ENCODE peak calls at places on chromosomes 7 and 10, in nine cellular contexts. R, J, P, B, Q, X, E, Y and V are unnamed samples.

GRCh38 chr7:98731651-98732050 is 114.6 kb downstream of the NPTX2 start:
- DNase-seq in R (no peak), J (no peak), P (no peak), B (no peak), Q (no peak), X (no peak), E (no peak), Y (no peak), V (no peak)

GRCh38 chr7:4162845-4163564 is 519.1 kb upstream of the FOXK1 start:
- DNase-seq in R (no peak), J (peak; percentile 41), P (no peak), B (no peak), Q (no peak), X (no peak), E (no peak), Y (peak; percentile 68), V (no peak)

GRCh38 chr10:84493951-84494848 is 165.8 kb downstream of the CCSER2 start:
- DNase-seq in R (no peak), J (no peak), P (peak; percentile 69), B (no peak), Q (peak; percentile 52), X (peak; percentile 27), E (no peak), Y (no peak), V (peak; percentile 36)

GRCh38 chr7:151677581-151678226 is 158.0 kb upstream of the RHEB start:
- DNase-seq in R (no peak), J (no peak), P (no peak), B (no peak), Q (no peak), X (no peak), E (no peak), Y (peak; percentile 44), V (no peak)

GRCh38 chr10:84412482-84412881 is 84.1 kb downstream of the CCSER2 start:
- DNase-seq in R (no peak), J (no peak), P (no peak), B (no peak), Q (no peak), X (no peak), E (no peak), Y (no peak), V (no peak)

GRCh38 chr7:134671670-134672069 is 25.0 kb downstream of the BPGM start:
- DNase-seq in R (no peak), J (no peak), P (no peak), B (no peak), Q (no peak), X (no peak), E (no peak), Y (no peak), V (no peak)

GRCh38 chr10:102713483-102713813 is 749 bp downstream of the ARL3 start:
- DNase-seq in R (no peak), J (no peak), P (peak; percentile 19), B (no peak), Q (no peak), X (no peak), E (peak; percentile 68), Y (no peak), V (no peak)

GRCh38 chr7:74561898-74562613 is 95.5 kb upstream of the GTF2I start:
- DNase-seq in R (no peak), J (no peak), P (no peak), B (no peak), Q (no peak), X (no peak), E (no peak), Y (no peak), V (no peak)

GRCh38 chr7:151897951-151898686 is 21.2 kb upstream of the PRKAG2 start:
- DNase-seq in R (no peak), J (no peak), P (no peak), B (no peak), Q (peak; percentile 12), X (no peak), E (no peak), Y (no peak), V (no peak)

GRCh38 chr7:100089458-100090201 is 861 bp downstream of the COPS6 start:
- DNase-seq in R (no peak), J (no peak), P (peak; percentile 47), B (no peak), Q (no peak), X (no peak), E (no peak), Y (no peak), V (no peak)

GRCh38 chr10:3525832-3526449 is 259.1 kb downstream of the KLF6 start:
- DNase-seq in R (no peak), J (peak; percentile 44), P (peak; percentile 99), B (peak; percentile 51), Q (no peak), X (peak; percentile 86), E (no peak), Y (no peak), V (peak; percentile 90)

GRCh38 chr10:22620929-22621328 is 93.4 kb downstream of the PIP4K2A start:
- DNase-seq in R (no peak), J (no peak), P (peak; percentile 28), B (no peak), Q (no peak), X (no peak), E (no peak), Y (no peak), V (no peak)

GRCh38 chr7:47035522-47035921 is 546.4 kb downstream of the TNS3 start:
- DNase-seq in R (no peak), J (no peak), P (no peak), B (no peak), Q (no peak), X (no peak), E (no peak), Y (no peak), V (no peak)

GRCh38 chr10:21497177-21497807 is 28.2 kb downstream of the SKIDA1 start:
- DNase-seq in R (no peak), J (peak; percentile 90), P (peak; percentile 62), B (peak; percentile 80), Q (peak; percentile 78), X (peak; percentile 96), E (peak; percentile 82), Y (peak; percentile 93), V (peak; percentile 94)

GRCh38 chr10:97795886-97796285 is 24.1 kb upstream of the SFRP5 start:
- DNase-seq in R (no peak), J (no peak), P (no peak), B (no peak), Q (no peak), X (no peak), E (no peak), Y (no peak), V (no peak)

GRCh38 chr7:38658916-38659315 is 27.7 kb upstream of the AMPH start:
- DNase-seq in R (no peak), J (no peak), P (peak; percentile 4), B (no peak), Q (no peak), X (no peak), E (no peak), Y (no peak), V (no peak)

GRCh38 chr10:127424594-127425264 is 124.4 kb upstream of the NPS start:
- DNase-seq in R (no peak), J (peak; percentile 40), P (peak; percentile 51), B (no peak), Q (no peak), X (no peak), E (no peak), Y (no peak), V (no peak)

GRCh38 chr10:43396928-43397624 is 11.9 kb downstream of the HNRNPF start:
- DNase-seq in R (no peak), J (peak; percentile 88), P (peak; percentile 72), B (peak; percentile 80), Q (peak; percentile 99), X (peak; percentile 95), E (peak; percentile 89), Y (peak; percentile 88), V (peak; percentile 95)

DNA sequence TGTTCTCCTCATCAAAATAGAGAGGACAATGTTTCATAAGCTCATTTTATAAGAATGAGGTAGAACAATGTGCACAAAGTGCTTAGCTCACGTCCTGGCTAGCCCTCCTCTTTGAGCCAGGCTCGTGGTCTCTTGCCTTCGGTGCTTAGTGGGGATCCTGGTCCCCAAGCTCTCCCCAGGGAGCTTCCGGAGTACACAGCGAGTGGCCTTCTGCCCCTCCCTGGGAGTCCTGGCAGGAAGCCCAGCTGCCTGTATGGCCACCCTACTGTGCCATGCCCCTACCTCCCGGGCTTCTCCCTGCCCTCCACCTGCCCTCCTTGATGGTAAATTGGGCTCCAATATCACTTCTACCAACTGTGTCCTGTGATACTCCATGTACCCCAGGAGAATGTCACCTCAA is 859 bp downstream of the MYO1G start:
- DNase-seq in R (no peak), J (no peak), P (no peak), B (no peak), Q (no peak), X (no peak), E (no peak), Y (no peak), V (no peak)
- H3K4me3 ChIP-seq in R (no peak overlapping the region), J (peak overlapping the region; percentile 15), P (no peak overlapping the region), B (peak overlapping the region; percentile 9), Q (no peak overlapping the region), X (no peak overlapping the region), E (no peak overlapping the region), Y (no peak overlapping the region), V (no peak overlapping the region)

GRCh38 chr7:156998988-156999610 is 11.4 kb downstream of the MNX1 start:
- DNase-seq in R (no peak), J (no peak), P (no peak), B (no peak), Q (no peak), X (no peak), E (no peak), Y (no peak), V (no peak)
- H3K4me3 ChIP-seq in R (no peak overlapping the region), J (peak overlapping the region; percentile 52), P (no peak overlapping the region), B (peak overlapping the region; percentile 48), Q (peak overlapping the region; percentile 66), X (peak overlapping the region; percentile 77), E (no peak overlapping the region), Y (peak overlapping the region; percentile 69), V (peak overlapping the region; percentile 4)

GRCh38 chr10:35638116-35638515 is 4.0 kb downstream of the FZD8 start:
- DNase-seq in R (no peak), J (no peak), P (no peak), B (no peak), Q (no peak), X (no peak), E (no peak), Y (no peak), V (no peak)
- H3K4me3 ChIP-seq in R (no peak overlapping the region), J (no peak overlapping the region), P (no peak overlapping the region), B (no peak overlapping the region), Q (no peak overlapping the region), X (no peak overlapping the region), E (no peak overlapping the region), Y (no peak overlapping the region), V (no peak overlapping the region)

GRCh38 chr10:451856-452255 is 237.6 kb downstream of the DIP2C start:
- DNase-seq in R (no peak), J (no peak), P (no peak), B (no peak), Q (no peak), X (no peak), E (no peak), Y (no peak), V (no peak)

GRCh38 chr10:451021-451471 is 238.4 kb downstream of the DIP2C start:
- DNase-seq in R (no peak), J (no peak), P (no peak), B (no peak), Q (no peak), X (no peak), E (no peak), Y (no peak), V (no peak)

GRCh38 chr10:454860-455259 is 234.6 kb downstream of the DIP2C start:
- DNase-seq in R (no peak), J (peak; percentile 39), P (peak; percentile 92), B (no peak), Q (peak; percentile 73), X (peak; percentile 79), E (no peak), Y (no peak), V (peak; percentile 81)

GRCh38 chr10:452512-453504 is 236.7 kb downstream of the DIP2C start:
- DNase-seq in R (no peak), J (no peak), P (no peak), B (no peak), Q (no peak), X (no peak), E (no peak), Y (no peak), V (no peak)

GRCh38 chr10:450463-450862 is 239.0 kb downstream of the DIP2C start:
- DNase-seq in R (no peak), J (no peak), P (no peak), B (no peak), Q (no peak), X (no peak), E (no peak), Y (no peak), V (no peak)
- H3K4me3 ChIP-seq in R (no peak overlapping the region), J (no peak overlapping the region), P (no peak overlapping the region), B (no peak overlapping the region), Q (no peak overlapping the region), X (no peak overlapping the region), E (no peak overlapping the region), Y (no peak overlapping the region), V (no peak overlapping the region)